ENCODE peak calls at places on chromosomes 7 and 10, in five cellular contexts. D is heart right ventricle, P is nephron progenitor cell, H is glutamatergic neuron, Y is B cell. O is an unnamed sample.

GRCh38 chr10:61279400-61279799 is 173.8 kb downstream of the TMEM26 start:
- DNase-seq in D (no peak), P (no peak), H (no peak), Y (no peak), O (no peak)

GRCh38 chr10:111440501-111440900 is 363.7 kb downstream of the ADRA2A start:
- DNase-seq in D (no peak), P (no peak), H (no peak), Y (no peak), O (no peak)

GRCh38 chr10:2913531-2913930 is 153.8 kb upstream of the PFKP start:
- DNase-seq in D (no peak), P (no peak), H (no peak), Y (no peak), O (no peak)

GRCh38 chr10:122461367-122461728 is at the start of gene HTRA1:
- DNase-seq in D (peak), P (peak), H (peak), Y (no peak), O (no peak)

GRCh38 chr10:79176949-79177602 is 108.3 kb downstream of the ZMIZ1 start:
- DNase-seq in D (peak), P (no peak), H (no peak), Y (no peak), O (no peak)

GRCh38 chr7:105713488-105714465 is 132.5 kb upstream of the EFCAB10 start:
- DNase-seq in D (no peak), P (no peak), H (no peak), Y (no peak), O (no peak)

GRCh38 chr10:75165684-75166622 is 44.6 kb upstream of the VDAC2 start:
- DNase-seq in D (no peak), P (no peak), H (no peak), Y (peak), O (peak)

GRCh38 chr10:49395741-49396665 is at the start of gene DRGX:
- DNase-seq in D (no peak), P (peak), H (peak), Y (no peak), O (no peak)

GRCh38 chr7:51366930-51367613 is 50.5 kb upstream of the COBL start:
- DNase-seq in D (no peak), P (peak), H (peak), Y (no peak), O (peak)
- TF ChIP-seq CTCF in D (peak), P (peak), H (peak), Y (peak), O (peak)

GRCh38 chr10:100998183-100998990 is 1.2 kb upstream of the LZTS2 start:
- DNase-seq in D (peak), P (peak), H (peak), Y (peak), O (peak)

GRCh38 chr10:100995171-100995570 is 4.4 kb upstream of the LZTS2 start:
- DNase-seq in D (no peak), P (no peak), H (no peak), Y (no peak), O (no peak)

GRCh38 chr10:100996678-100997363 is 2.8 kb upstream of the LZTS2 start:
- DNase-seq in D (peak), P (peak), H (peak), Y (peak), O (peak)

GRCh38 chr10:100997364-100998182 is 2.0 kb upstream of the LZTS2 start:
- DNase-seq in D (peak), P (peak), H (peak), Y (peak), O (peak)

GRCh38 chr10:100993986-100994708 is 5.5 kb upstream of the LZTS2 start:
- DNase-seq in D (no peak), P (peak), H (no peak), Y (no peak), O (no peak)
- TF ChIP-seq CTCF in D (peak), P (peak), H (peak), Y (no peak), O (peak)

GRCh38 chr10:44182909-44183308 is 202.0 kb downstream of the CXCL12 start:
- DNase-seq in D (no peak), P (no peak), H (no peak), Y (no peak), O (no peak)
- TF ChIP-seq CTCF in D (no peak), P (no peak), H (no peak), Y (no peak), O (no peak)

GRCh38 chr10:90969947-90970673 is 49.2 kb upstream of the ANKRD1 start:
- DNase-seq in D (no peak), P (no peak), H (no peak), Y (no peak), O (no peak)
- TF ChIP-seq CTCF in D (no peak), P (no peak), H (no peak), Y (no peak), O (no peak)

DNA sequence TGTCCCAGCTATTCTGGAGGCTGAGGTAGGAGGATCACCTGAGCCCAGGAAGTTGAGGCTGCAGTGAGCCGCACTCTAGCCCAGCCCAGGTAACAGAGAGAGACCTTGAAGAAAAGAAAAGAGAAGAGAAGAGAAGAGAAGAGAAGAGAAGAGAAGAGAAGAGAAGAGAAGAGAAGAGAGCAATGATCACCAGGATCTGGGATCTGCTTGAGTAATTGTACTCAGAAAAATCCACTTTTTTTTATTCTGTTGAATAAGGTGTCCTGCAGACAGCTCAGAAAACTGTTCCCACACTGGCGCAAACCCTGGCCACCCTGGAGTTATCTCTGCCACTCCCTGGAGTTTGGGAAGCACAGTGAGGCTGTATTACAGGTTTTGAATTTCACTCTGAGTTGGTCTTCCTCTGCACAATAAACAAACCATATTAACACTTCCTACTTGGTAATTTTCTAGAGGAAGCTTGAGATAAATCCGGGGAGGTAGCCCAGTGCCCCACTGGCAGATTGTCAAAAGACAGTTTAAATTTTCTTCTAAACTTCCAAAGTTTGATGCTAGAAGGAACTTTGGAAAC is 9.6 kb upstream of the OAT start:
- DNase-seq in D (no peak), P (no peak), H (no peak), Y (no peak), O (no peak)
- TF ChIP-seq CTCF in D (no peak), P (no peak), H (no peak), Y (no peak), O (no peak)